ENCODE peak calls at places on chromosomes 3 and 15, in five cellular contexts. L is EH; R is effector memory CD4-positive, alpha-beta T cell; V is stimulated activated naive CD8-positive, alpha-beta T cell treated with anti-CD3 and anti-CD28 coated beads, Interleukin-15, Interleukin-2, amounts not matched to agents 100 U/mL and 50 U/mL, for 24 hours; N is occipital lobe. S is an unnamed sample.

GRCh38 chr15:50259276-50259675 is 6.2 kb downstream of the HDC start:
- DNase-seq in L (no peak), R (no peak), V (no peak), N (no peak), S (no peak)

GRCh38 chr15:71800835-71801745 is 9.3 kb upstream of the NR2E3 start:
- DNase-seq in L (peak), R (no peak), V (peak), N (no peak), S (peak)

GRCh38 chr15:89118481-89118989 is 30.3 kb downstream of the ABHD2 start:
- DNase-seq in L (no peak), R (no peak), V (no peak), N (no peak), S (no peak)

GRCh38 chr15:38073278-38073930 is 139.0 kb downstream of the TMCO5A start:
- DNase-seq in L (peak), R (no peak), V (no peak), N (no peak), S (peak)

GRCh38 chr3:186452517-186452916 is 90.5 kb upstream of the DGKG start:
- DNase-seq in L (peak), R (no peak), V (no peak), N (no peak), S (no peak)

GRCh38 chr3:111904376-111905241 is 45.5 kb downstream of the PHLDB2 start:
- DNase-seq in L (peak), R (no peak), V (no peak), N (no peak), S (no peak)

GRCh38 chr3:177777699-177778098 is 580.4 kb upstream of the TBL1XR1 start:
- DNase-seq in L (peak), R (no peak), V (peak), N (peak), S (peak)

GRCh38 chr3:135134293-135134692 is 339.2 kb downstream of the EPHB1 start:
- DNase-seq in L (no peak), R (no peak), V (no peak), N (no peak), S (no peak)

GRCh38 chr15:78859971-78860733 is 12.5 kb upstream of the MORF4L1 start:
- DNase-seq in L (peak), R (peak), V (peak), N (peak), S (peak)

GRCh38 chr3:36166477-36166876 is 213.8 kb upstream of the STAC start:
- DNase-seq in L (peak), R (no peak), V (no peak), N (no peak), S (no peak)

GRCh38 chr3:56997675-56998074 is 62.8 kb upstream of the SPATA12 start:
- DNase-seq in L (peak), R (no peak), V (no peak), N (no peak), S (no peak)

GRCh38 chr3:114499986-114500385 is 206.2 kb downstream of the TIGIT start:
- DNase-seq in L (no peak), R (no peak), V (no peak), N (no peak), S (no peak)

GRCh38 chr15:83926116-83926515 is 272.2 kb downstream of the ADAMTSL3 start:
- DNase-seq in L (no peak), R (no peak), V (no peak), N (no peak), S (no peak)

GRCh38 chr3:172107403-172107802 is 68.0 kb downstream of the FNDC3B start:
- DNase-seq in L (no peak), R (peak), V (peak), N (no peak), S (no peak)

GRCh38 chr3:19881036-19881435 is 53.0 kb downstream of the EFHB start:
- DNase-seq in L (no peak), R (no peak), V (no peak), N (no peak), S (no peak)

GRCh38 chr3:45795509-45795881 is 841 bp downstream of the SLC6A20 start:
- DNase-seq in L (no peak), R (no peak), V (no peak), N (no peak), S (no peak)

GRCh38 chr3:137642831-137643230 is 121.3 kb upstream of the SOX14 start:
- DNase-seq in L (no peak), R (no peak), V (no peak), N (peak), S (no peak)

GRCh38 chr3:185070491-185071335 is 82.1 kb downstream of the C3orf70 start:
- DNase-seq in L (peak), R (no peak), V (no peak), N (no peak), S (no peak)

GRCh38 chr3:12127366-12127765 is 31.3 kb downstream of the TIMP4 start:
- DNase-seq in L (no peak), R (no peak), V (no peak), N (no peak), S (no peak)

GRCh38 chr15:55118341-55118740 is 78.4 kb downstream of the RSL24D1 start:
- DNase-seq in L (no peak), R (no peak), V (no peak), N (no peak), S (no peak)

GRCh38 chr15:60970246-60971170 is 258.6 kb downstream of the RORA start:
- DNase-seq in L (peak), R (no peak), V (no peak), N (no peak), S (no peak)

GRCh38 chr15:65416845-65417416 is 5.8 kb downstream of the IGDCC4 start:
- DNase-seq in L (peak), R (no peak), V (no peak), N (no peak), S (no peak)

GRCh38 chr3:138049157-138049919 is 39.4 kb downstream of the CLDN18 start:
- DNase-seq in L (peak), R (no peak), V (no peak), N (no peak), S (no peak)